ENCODE peak calls at places on chromosomes 6 and 20, in ten cellular contexts. L is spleen; A is CD4-positive, alpha-beta memory T cell; O is aorta; D is effector memory CD4-positive, alpha-beta T cell; W is upper lobe of right lung; J is small intestine; S is colonic mucosa; X is heart right ventricle; H is CD8-positive, alpha-beta T cell. V is an unnamed sample.
A peak's percentile ranks its signal among the peaks of the same experiment; 100 is the strongest.

GRCh38 chr6:5175195-5175594 is 85.6 kb downstream of the LYRM4 start:
- DNase-seq in L (no peak), A (no peak), O (no peak), D (no peak), W (no peak), J (no peak), S (no peak), X (no peak), H (no peak), V (no peak)

GRCh38 chr6:155085582-155086253 is 90.6 kb downstream of the TIAM2 start:
- DNase-seq in L (no peak), A (no peak), O (no peak), D (no peak), W (no peak), J (peak; percentile 85), S (no peak), X (no peak), H (no peak), V (no peak)

GRCh38 chr6:81890846-81891245 is 138.4 kb upstream of the TENT5A start:
- DNase-seq in L (no peak), A (no peak), O (no peak), D (no peak), W (no peak), J (no peak), S (no peak), X (no peak), H (no peak), V (no peak)

GRCh38 chr20:62642666-62643520 is 590 bp downstream of the SLCO4A1 start:
- DNase-seq in L (peak; percentile 91), A (peak; percentile 55), O (no peak), D (peak; percentile 28), W (no peak), J (peak; percentile 33), S (peak; percentile 63), X (peak; percentile 36), H (peak; percentile 65), V (peak; percentile 64)

GRCh38 chr20:58622671-58623578 is 28.2 kb upstream of the STX16 start:
- DNase-seq in L (peak; percentile 49), A (no peak), O (no peak), D (no peak), W (no peak), J (no peak), S (no peak), X (no peak), H (no peak), V (no peak)

GRCh38 chr20:32456869-32457421 is 98.8 kb downstream of the ASXL1 start:
- DNase-seq in L (no peak), A (no peak), O (no peak), D (no peak), W (no peak), J (no peak), S (no peak), X (peak; percentile 64), H (no peak), V (no peak)

GRCh38 chr6:11875325-11876109 is 96.9 kb upstream of the ADTRP start:
- DNase-seq in L (no peak), A (no peak), O (no peak), D (no peak), W (no peak), J (no peak), S (no peak), X (no peak), H (no peak), V (no peak)

GRCh38 chr6:142045380-142046270 is 87.1 kb upstream of the GJE1 start:
- DNase-seq in L (no peak), A (no peak), O (no peak), D (no peak), W (no peak), J (no peak), S (no peak), X (no peak), H (no peak), V (no peak)

GRCh38 chr6:15551798-15552197 is 111.0 kb downstream of the DTNBP1 start:
- DNase-seq in L (peak; percentile 83), A (no peak), O (no peak), D (no peak), W (no peak), J (peak; percentile 5), S (no peak), X (no peak), H (no peak), V (no peak)

DNA sequence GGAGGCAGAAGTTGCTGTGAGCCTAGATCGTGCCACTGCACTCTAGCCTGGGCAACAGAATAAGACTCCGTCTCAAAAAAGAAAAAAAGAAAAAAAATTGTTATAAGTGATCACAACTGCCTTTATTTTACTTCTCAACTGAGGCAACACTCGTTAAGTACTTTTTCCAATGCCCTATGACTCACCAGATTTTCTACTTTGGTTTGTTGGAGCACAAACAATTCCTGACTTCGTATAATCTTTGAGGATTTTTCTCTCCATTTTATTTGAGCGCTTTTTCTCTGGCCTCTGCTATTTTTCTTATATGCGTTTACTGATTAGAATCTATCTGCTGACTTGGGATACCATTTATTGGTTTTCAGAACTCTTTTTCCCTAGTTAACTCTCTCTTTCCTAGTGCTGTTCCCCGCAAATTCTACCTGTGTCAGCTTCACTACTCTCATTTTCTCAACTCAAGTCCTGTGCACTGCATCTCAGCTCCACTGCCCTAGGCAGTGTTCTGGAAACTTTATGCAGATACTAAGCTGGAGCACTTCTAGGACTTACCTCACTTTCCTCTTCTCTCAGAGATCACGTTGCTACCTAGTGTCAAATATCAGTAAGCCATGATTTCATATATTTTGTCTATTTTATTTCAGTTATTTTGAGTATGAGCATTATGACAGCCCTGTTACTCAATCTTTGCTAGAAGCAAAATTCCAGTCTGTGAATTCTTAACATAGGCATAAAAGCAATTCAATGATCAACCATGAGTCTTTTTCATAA is 1120.1 kb upstream of the CITED2 start:
- DNase-seq in L (no peak), A (no peak), O (no peak), D (no peak), W (no peak), J (no peak), S (no peak), X (no peak), H (no peak), V (no peak)
- H3K9me3 ChIP-seq in L (peaks cover 13% of the 10 kb centered on the region), A (no peaks in the 10 kb centered on the region), O (no peaks in the 10 kb centered on the region), D (no peaks in the 10 kb centered on the region), W (no peaks in the 10 kb centered on the region), J (no peaks in the 10 kb centered on the region), S (no peaks in the 10 kb centered on the region), X (no peaks in the 10 kb centered on the region), H (no peaks in the 10 kb centered on the region), V (no peaks in the 10 kb centered on the region)

DNA sequence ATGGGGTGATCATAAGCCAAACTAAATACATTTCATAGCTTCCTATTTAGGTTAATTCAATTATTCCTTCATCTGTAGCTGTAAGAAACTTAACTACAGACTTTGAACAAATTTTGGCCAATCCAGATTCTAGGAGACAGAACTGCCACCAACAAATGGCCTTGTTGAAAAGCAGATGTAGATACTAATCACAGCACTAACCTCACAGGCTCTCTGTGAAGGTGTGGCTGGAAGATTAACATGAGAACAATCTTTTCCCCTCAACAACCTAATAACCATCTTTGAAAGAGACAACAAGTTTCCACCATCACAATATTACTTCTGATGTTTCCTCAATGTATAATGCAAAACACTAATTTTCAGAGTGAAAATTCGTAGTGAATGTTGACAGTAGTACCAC is 87.8 kb downstream of the SESN1 start:
- DNase-seq in L (no peak), A (no peak), O (no peak), D (no peak), W (no peak), J (no peak), S (no peak), X (no peak), H (no peak), V (no peak)
- H3K4me1 ChIP-seq in L (peaks cover 87% of the 10 kb centered on the region), A (peaks cover 64% of the 10 kb centered on the region), O (no peaks in the 10 kb centered on the region), D (peaks cover 17% of the 10 kb centered on the region), W (peaks cover 49% of the 10 kb centered on the region), J (peaks cover 3% of the 10 kb centered on the region), S (no peaks in the 10 kb centered on the region), X (peaks cover 79% of the 10 kb centered on the region), H (peaks cover 32% of the 10 kb centered on the region), V (peaks cover 32% of the 10 kb centered on the region)

GRCh38 chr6:44388135-44388487 is 605 bp downstream of the CDC5L start:
- DNase-seq in L (no peak), A (no peak), O (no peak), D (no peak), W (no peak), J (peak; percentile 20), S (no peak), X (no peak), H (no peak), V (peak; percentile 13)

GRCh38 chr6:44386929-44387345 is 569 bp upstream of the CDC5L start:
- DNase-seq in L (no peak), A (no peak), O (no peak), D (no peak), W (no peak), J (no peak), S (peak; percentile 25), X (no peak), H (no peak), V (no peak)

GRCh38 chr6:44387346-44388134 is at the start of gene CDC5L:
- DNase-seq in L (peak; percentile 95), A (peak; percentile 95), O (peak; percentile 96), D (peak; percentile 88), W (peak; percentile 94), J (peak; percentile 97), S (peak; percentile 96), X (peak; percentile 91), H (peak; percentile 91), V (peak; percentile 95)

GRCh38 chr6:44388876-44389275 is 1.4 kb downstream of the CDC5L start:
- DNase-seq in L (no peak), A (no peak), O (no peak), D (no peak), W (no peak), J (no peak), S (no peak), X (no peak), H (no peak), V (no peak)

GRCh38 chr6:44386364-44386928 is 1.1 kb upstream of the CDC5L start:
- DNase-seq in L (no peak), A (no peak), O (peak; percentile 72), D (no peak), W (peak; percentile 87), J (no peak), S (peak; percentile 32), X (no peak), H (no peak), V (no peak)
- H3K9me3 ChIP-seq in L (no peaks in the 10 kb centered on the region), A (no peaks in the 10 kb centered on the region), O (no peaks in the 10 kb centered on the region), D (no peaks in the 10 kb centered on the region), W (no peaks in the 10 kb centered on the region), J (no peaks in the 10 kb centered on the region), S (no peaks in the 10 kb centered on the region), X (no peaks in the 10 kb centered on the region), H (no peaks in the 10 kb centered on the region), V (no peaks in the 10 kb centered on the region)

DNA sequence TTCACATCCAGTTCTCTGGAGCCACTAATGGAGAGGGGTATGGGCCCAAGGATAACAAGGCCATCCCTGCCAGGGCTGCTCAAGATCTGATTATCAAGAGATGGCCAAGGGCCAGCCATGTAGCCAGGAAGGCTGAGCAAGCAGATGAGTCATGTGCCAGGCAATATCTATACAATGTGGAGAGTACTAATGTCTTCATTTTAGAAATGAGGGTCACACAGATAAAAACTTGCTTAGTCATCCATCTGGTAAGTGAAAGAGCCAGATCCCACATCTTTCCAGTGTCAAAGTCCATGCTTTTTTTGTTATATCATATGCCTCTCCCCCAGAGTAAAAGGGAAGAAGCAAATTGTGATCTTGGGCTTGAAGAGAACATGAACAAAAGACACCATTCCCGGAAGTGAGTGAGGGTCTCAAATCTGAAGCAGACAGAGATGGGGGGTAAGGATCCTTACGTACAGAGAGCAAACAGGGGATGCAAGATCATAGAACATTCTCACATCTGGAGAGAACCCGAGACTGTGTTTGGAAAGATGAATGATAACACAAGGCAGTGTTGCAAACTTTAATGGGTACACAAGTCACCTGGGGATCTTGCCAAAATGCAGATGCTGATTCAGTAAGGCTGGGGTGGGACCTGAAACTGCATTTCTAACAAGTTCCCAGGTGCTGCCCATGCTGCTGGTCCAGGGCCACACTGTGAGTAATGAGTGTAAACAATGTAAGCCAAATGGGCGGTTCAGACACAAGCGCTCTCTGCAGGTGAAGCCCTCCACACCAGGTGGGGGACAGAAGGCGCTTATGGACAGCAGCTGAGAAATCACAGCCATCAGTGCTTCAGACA is 20.0 kb upstream of the GSTA3 start:
- DNase-seq in L (no peak), A (no peak), O (no peak), D (no peak), W (peak; percentile 67), J (peak; percentile 79), S (no peak), X (no peak), H (no peak), V (no peak)
- H3K4me1 ChIP-seq in L (no peaks in the 10 kb centered on the region), A (no peaks in the 10 kb centered on the region), O (no peaks in the 10 kb centered on the region), D (no peaks in the 10 kb centered on the region), W (no peaks in the 10 kb centered on the region), J (no peaks in the 10 kb centered on the region), S (no peaks in the 10 kb centered on the region), X (no peaks in the 10 kb centered on the region), H (no peaks in the 10 kb centered on the region), V (no peaks in the 10 kb centered on the region)